ENCODE peak calls at places on chromosomes 13 and 19, in seven cellular contexts. One of them, this sample, is unnamed.
A peak's percentile ranks its signal among the peaks of the same experiment; 100 is the strongest.

GRCh38 chr13:42484396-42484795 is 89.6 kb upstream of the TNFSF11 start:
- DNase-seq in IMR-90: no peak
- DNase-seq in adrenal gland: no peak
- DNase-seq in ovary: no peak
- DNase-seq in left lung: no peak
- DNase-seq in effector memory CD4-positive, alpha-beta T cell: no peak
- DNase-seq in Peyer's patch: no peak
- DNase-seq in this sample: no peak

GRCh38 chr19:39435499-39436349 is at the start of gene RPS16:
- DNase-seq in left lung: peak; percentile 99
- DNase-seq in effector memory CD4-positive, alpha-beta T cell: peak; percentile 98
- DNase-seq in Peyer's patch: peak; percentile 98
- DNase-seq in adrenal gland: peak; percentile 99
- DNase-seq in ovary: peak; percentile 99
- DNase-seq in IMR-90: peak; percentile 96
- DNase-seq in this sample: peak; percentile 99

GRCh38 chr19:48497728-48498575 is 13.7 kb downstream of the LMTK3 start:
- DNase-seq in IMR-90: no peak
- DNase-seq in ovary: no peak
- DNase-seq in effector memory CD4-positive, alpha-beta T cell: no peak
- DNase-seq in adrenal gland: no peak
- DNase-seq in left lung: no peak
- DNase-seq in Peyer's patch: no peak
- DNase-seq in this sample: no peak

GRCh38 chr19:19120308-19121156 is 17.7 kb downstream of the TMEM161A start:
- DNase-seq in adrenal gland: peak; percentile 87
- DNase-seq in Peyer's patch: no peak
- DNase-seq in ovary: peak; percentile 97
- DNase-seq in effector memory CD4-positive, alpha-beta T cell: no peak
- DNase-seq in IMR-90: peak; percentile 62
- DNase-seq in left lung: no peak
- DNase-seq in this sample: no peak

GRCh38 chr13:64900039-64900438 is 2330.1 kb downstream of the PCDH9 start:
- DNase-seq in left lung: no peak
- DNase-seq in adrenal gland: no peak
- DNase-seq in ovary: no peak
- DNase-seq in IMR-90: no peak
- DNase-seq in effector memory CD4-positive, alpha-beta T cell: peak; percentile 0
- DNase-seq in Peyer's patch: no peak
- DNase-seq in this sample: no peak

GRCh38 chr19:44315883-44316282 is 11.1 kb upstream of the ZNF235 start:
- DNase-seq in left lung: no peak
- DNase-seq in ovary: no peak
- DNase-seq in IMR-90: no peak
- DNase-seq in adrenal gland: no peak
- DNase-seq in Peyer's patch: no peak
- DNase-seq in effector memory CD4-positive, alpha-beta T cell: no peak
- DNase-seq in this sample: no peak

GRCh38 chr19:50377051-50377441 is 789 bp downstream of the NR1H2 start:
- DNase-seq in ovary: peak; percentile 75
- DNase-seq in IMR-90: no peak
- DNase-seq in adrenal gland: peak; percentile 43
- DNase-seq in left lung: no peak
- DNase-seq in Peyer's patch: peak; percentile 42
- DNase-seq in effector memory CD4-positive, alpha-beta T cell: peak; percentile 44
- DNase-seq in this sample: no peak

GRCh38 chr13:97600438-97601080 is 166.6 kb downstream of the RAP2A start:
- DNase-seq in Peyer's patch: no peak
- DNase-seq in left lung: no peak
- DNase-seq in adrenal gland: no peak
- DNase-seq in IMR-90: peak; percentile 80
- DNase-seq in ovary: no peak
- DNase-seq in effector memory CD4-positive, alpha-beta T cell: no peak
- DNase-seq in this sample: no peak

GRCh38 chr19:6101991-6102390 is 8.3 kb downstream of the RFX2 start:
- DNase-seq in Peyer's patch: no peak
- DNase-seq in adrenal gland: no peak
- DNase-seq in ovary: no peak
- DNase-seq in effector memory CD4-positive, alpha-beta T cell: no peak
- DNase-seq in left lung: no peak
- DNase-seq in IMR-90: no peak
- DNase-seq in this sample: no peak

GRCh38 chr19:48968179-48968661 is 3.1 kb downstream of the FTL start:
- DNase-seq in ovary: no peak
- DNase-seq in IMR-90: peak; percentile 49
- DNase-seq in Peyer's patch: no peak
- DNase-seq in adrenal gland: no peak
- DNase-seq in effector memory CD4-positive, alpha-beta T cell: no peak
- DNase-seq in left lung: no peak
- DNase-seq in this sample: no peak

GRCh38 chr13:26488236-26489028 is 69.1 kb upstream of the WASF3 start:
- DNase-seq in effector memory CD4-positive, alpha-beta T cell: no peak
- DNase-seq in Peyer's patch: no peak
- DNase-seq in ovary: no peak
- DNase-seq in adrenal gland: no peak
- DNase-seq in left lung: no peak
- DNase-seq in IMR-90: no peak
- DNase-seq in this sample: no peak

GRCh38 chr19:42528354-42529247 is at the start of gene CEACAM1:
- DNase-seq in effector memory CD4-positive, alpha-beta T cell: peak; percentile 26
- DNase-seq in left lung: peak; percentile 72
- DNase-seq in IMR-90: no peak
- DNase-seq in adrenal gland: peak; percentile 40
- DNase-seq in ovary: no peak
- DNase-seq in Peyer's patch: peak; percentile 81
- DNase-seq in this sample: peak; percentile 60

GRCh38 chr13:51814825-51815650 is 11.1 kb upstream of the DHRS12 start:
- DNase-seq in effector memory CD4-positive, alpha-beta T cell: peak; percentile 58
- DNase-seq in adrenal gland: peak; percentile 72
- DNase-seq in left lung: peak; percentile 65
- DNase-seq in ovary: peak; percentile 55
- DNase-seq in Peyer's patch: peak; percentile 71
- DNase-seq in IMR-90: peak; percentile 50
- DNase-seq in this sample: peak; percentile 69

GRCh38 chr19:28466107-28467045 is 746.6 kb downstream of the UQCRFS1 start:
- DNase-seq in ovary: no peak
- DNase-seq in adrenal gland: peak; percentile 75
- DNase-seq in IMR-90: peak; percentile 15
- DNase-seq in left lung: peak; percentile 55
- DNase-seq in Peyer's patch: peak; percentile 29
- DNase-seq in effector memory CD4-positive, alpha-beta T cell: no peak
- DNase-seq in this sample: peak; percentile 84

GRCh38 chr13:51928231-51928630 is 66.5 kb downstream of the CCDC70 start:
- DNase-seq in ovary: no peak
- DNase-seq in effector memory CD4-positive, alpha-beta T cell: no peak
- DNase-seq in left lung: no peak
- DNase-seq in IMR-90: no peak
- DNase-seq in adrenal gland: no peak
- DNase-seq in Peyer's patch: no peak
- DNase-seq in this sample: no peak

GRCh38 chr13:75870397-75870801 is 234.3 kb downstream of the LMO7 start:
- DNase-seq in Peyer's patch: no peak
- DNase-seq in ovary: no peak
- DNase-seq in adrenal gland: no peak
- DNase-seq in effector memory CD4-positive, alpha-beta T cell: no peak
- DNase-seq in left lung: no peak
- DNase-seq in IMR-90: peak; percentile 20
- DNase-seq in this sample: peak; percentile 58

GRCh38 chr19:16612631-16613030 is 15.4 kb downstream of the MED26 start:
- DNase-seq in IMR-90: no peak
- DNase-seq in left lung: no peak
- DNase-seq in adrenal gland: no peak
- DNase-seq in ovary: no peak
- DNase-seq in Peyer's patch: no peak
- DNase-seq in effector memory CD4-positive, alpha-beta T cell: no peak
- DNase-seq in this sample: no peak

GRCh38 chr13:105990256-105990958 is 545.1 kb downstream of the EFNB2 start:
- DNase-seq in Peyer's patch: no peak
- DNase-seq in adrenal gland: no peak
- DNase-seq in left lung: no peak
- DNase-seq in effector memory CD4-positive, alpha-beta T cell: no peak
- DNase-seq in ovary: no peak
- DNase-seq in IMR-90: peak; percentile 74
- DNase-seq in this sample: no peak

GRCh38 chr19:30920238-30920637 is 429.0 kb downstream of the TSHZ3 start:
- DNase-seq in IMR-90: no peak
- DNase-seq in effector memory CD4-positive, alpha-beta T cell: no peak
- DNase-seq in ovary: no peak
- DNase-seq in adrenal gland: no peak
- DNase-seq in Peyer's patch: no peak
- DNase-seq in left lung: no peak
- DNase-seq in this sample: no peak
- H3K4me3 ChIP-seq in IMR-90: no peak overlapping the region
- H3K4me3 ChIP-seq in effector memory CD4-positive, alpha-beta T cell: no peak overlapping the region
- H3K4me3 ChIP-seq in ovary: no peak overlapping the region
- H3K4me3 ChIP-seq in adrenal gland: no peak overlapping the region
- H3K4me3 ChIP-seq in Peyer's patch: no peak overlapping the region
- H3K4me3 ChIP-seq in left lung: no peak overlapping the region
- H3K4me3 ChIP-seq in this sample: no peak overlapping the region

GRCh38 chr19:29842471-29843179 is 30.8 kb downstream of the CCNE1 start:
- DNase-seq in adrenal gland: no peak
- DNase-seq in Peyer's patch: no peak
- DNase-seq in ovary: peak; percentile 33
- DNase-seq in left lung: no peak
- DNase-seq in IMR-90: no peak
- DNase-seq in effector memory CD4-positive, alpha-beta T cell: no peak
- DNase-seq in this sample: no peak
- H3K4me1 ChIP-seq in adrenal gland: peaks cover 25% of the 10 kb centered on the region
- H3K4me1 ChIP-seq in Peyer's patch: peaks cover 8% of the 10 kb centered on the region
- H3K4me1 ChIP-seq in ovary: peaks cover 7% of the 10 kb centered on the region
- H3K4me1 ChIP-seq in left lung: peaks cover 19% of the 10 kb centered on the region
- H3K4me1 ChIP-seq in IMR-90: peaks cover 2% of the 10 kb centered on the region
- H3K4me1 ChIP-seq in effector memory CD4-positive, alpha-beta T cell: peaks cover 24% of the 10 kb centered on the region
- H3K4me1 ChIP-seq in this sample: peaks cover 15% of the 10 kb centered on the region

GRCh38 chr13:74770361-74770760 is 636.2 kb upstream of the KLF12 start:
- DNase-seq in adrenal gland: no peak
- DNase-seq in effector memory CD4-positive, alpha-beta T cell: no peak
- DNase-seq in left lung: no peak
- DNase-seq in IMR-90: peak; percentile 94
- DNase-seq in ovary: no peak
- DNase-seq in Peyer's patch: no peak
- DNase-seq in this sample: no peak

GRCh38 chr13:74768521-74769090 is 634.4 kb upstream of the KLF12 start:
- DNase-seq in left lung: no peak
- DNase-seq in ovary: no peak
- DNase-seq in Peyer's patch: no peak
- DNase-seq in adrenal gland: no peak
- DNase-seq in effector memory CD4-positive, alpha-beta T cell: no peak
- DNase-seq in IMR-90: no peak
- DNase-seq in this sample: no peak

GRCh38 chr13:74774252-74774651 is 640.0 kb upstream of the KLF12 start:
- DNase-seq in adrenal gland: no peak
- DNase-seq in Peyer's patch: no peak
- DNase-seq in effector memory CD4-positive, alpha-beta T cell: no peak
- DNase-seq in left lung: no peak
- DNase-seq in IMR-90: peak; percentile 75
- DNase-seq in ovary: no peak
- DNase-seq in this sample: no peak

GRCh38 chr13:74773263-74773662 is 639.1 kb upstream of the KLF12 start:
- DNase-seq in IMR-90: no peak
- DNase-seq in adrenal gland: no peak
- DNase-seq in left lung: no peak
- DNase-seq in effector memory CD4-positive, alpha-beta T cell: no peak
- DNase-seq in ovary: no peak
- DNase-seq in Peyer's patch: no peak
- DNase-seq in this sample: no peak

GRCh38 chr13:74771964-74772363 is 637.8 kb upstream of the KLF12 start:
- DNase-seq in IMR-90: peak; percentile 87
- DNase-seq in left lung: no peak
- DNase-seq in ovary: no peak
- DNase-seq in Peyer's patch: no peak
- DNase-seq in adrenal gland: peak; percentile 15
- DNase-seq in effector memory CD4-positive, alpha-beta T cell: no peak
- DNase-seq in this sample: no peak
- H3K4me3 ChIP-seq in IMR-90: no peak overlapping the region
- H3K4me3 ChIP-seq in left lung: no peak overlapping the region
- H3K4me3 ChIP-seq in ovary: no peak overlapping the region
- H3K4me3 ChIP-seq in Peyer's patch: no peak overlapping the region
- H3K4me3 ChIP-seq in adrenal gland: no peak overlapping the region
- H3K4me3 ChIP-seq in effector memory CD4-positive, alpha-beta T cell: no peak overlapping the region
- H3K4me3 ChIP-seq in this sample: no peak overlapping the region

GRCh38 chr19:4375164-4375619 is 25.2 kb downstream of the SH3GL1 start:
- DNase-seq in adrenal gland: peak; percentile 42
- DNase-seq in ovary: no peak
- DNase-seq in Peyer's patch: no peak
- DNase-seq in left lung: peak; percentile 69
- DNase-seq in IMR-90: no peak
- DNase-seq in effector memory CD4-positive, alpha-beta T cell: no peak
- DNase-seq in this sample: no peak

GRCh38 chr19:4371898-4372629 is 28.3 kb downstream of the SH3GL1 start:
- DNase-seq in adrenal gland: peak; percentile 11
- DNase-seq in Peyer's patch: no peak
- DNase-seq in effector memory CD4-positive, alpha-beta T cell: no peak
- DNase-seq in IMR-90: no peak
- DNase-seq in ovary: no peak
- DNase-seq in left lung: no peak
- DNase-seq in this sample: no peak

GRCh38 chr19:4372630-4373367 is 27.5 kb downstream of the SH3GL1 start:
- DNase-seq in Peyer's patch: no peak
- DNase-seq in left lung: no peak
- DNase-seq in adrenal gland: peak; percentile 29
- DNase-seq in effector memory CD4-positive, alpha-beta T cell: no peak
- DNase-seq in ovary: no peak
- DNase-seq in IMR-90: no peak
- DNase-seq in this sample: no peak

GRCh38 chr19:4374451-4375163 is 25.7 kb downstream of the SH3GL1 start:
- DNase-seq in left lung: peak; percentile 78
- DNase-seq in ovary: peak; percentile 82
- DNase-seq in effector memory CD4-positive, alpha-beta T cell: no peak
- DNase-seq in adrenal gland: peak; percentile 91
- DNase-seq in Peyer's patch: no peak
- DNase-seq in IMR-90: peak; percentile 87
- DNase-seq in this sample: no peak

DNA sequence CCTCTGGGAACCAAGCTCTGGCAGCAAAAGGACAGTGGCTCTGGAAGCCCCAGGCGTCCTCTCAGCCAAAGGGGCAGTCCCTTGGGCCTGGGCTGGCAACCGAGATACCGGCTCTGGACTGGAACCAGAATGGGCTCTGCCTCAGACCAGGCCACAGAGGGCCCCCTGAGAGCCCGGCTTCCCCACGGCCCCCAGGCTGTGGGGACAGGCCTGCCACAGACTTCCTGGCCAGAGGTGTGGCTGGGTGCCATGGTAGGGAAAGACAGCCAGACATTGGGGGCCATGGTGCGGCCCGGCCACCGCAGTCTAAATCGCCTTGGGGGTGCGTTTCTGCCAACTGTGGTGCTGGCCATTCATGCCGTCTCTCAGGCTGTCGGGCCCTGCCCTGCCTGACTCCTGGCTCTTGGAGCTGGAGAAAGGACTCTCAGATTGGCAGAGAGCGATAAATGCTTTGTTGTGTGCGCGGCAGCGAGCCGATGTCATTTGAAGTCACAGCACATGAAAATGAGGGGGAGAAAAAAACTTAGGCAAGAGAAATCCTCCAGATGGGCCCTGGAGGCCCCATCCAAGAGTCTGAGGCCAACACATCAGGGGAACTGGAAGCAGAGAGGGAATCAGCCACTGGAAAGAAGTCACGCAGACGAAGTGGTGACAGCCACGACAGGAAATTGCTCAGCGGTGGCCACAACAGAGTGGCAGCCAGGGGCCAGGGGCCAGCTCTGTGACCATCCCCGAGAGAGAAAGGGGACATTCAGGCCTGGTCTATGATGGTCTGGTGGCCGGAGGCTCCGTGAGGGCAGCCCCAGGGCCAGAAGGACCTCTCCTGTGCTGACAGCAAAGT is 26.5 kb downstream of the SH3GL1 start:
- DNase-seq in ovary: no peak
- DNase-seq in Peyer's patch: no peak
- DNase-seq in left lung: no peak
- DNase-seq in effector memory CD4-positive, alpha-beta T cell: no peak
- DNase-seq in adrenal gland: peak; percentile 59
- DNase-seq in IMR-90: peak; percentile 36
- DNase-seq in this sample: no peak
- H3K4me1 ChIP-seq in ovary: peaks cover 47% of the 10 kb centered on the region
- H3K4me1 ChIP-seq in Peyer's patch: peaks cover 12% of the 10 kb centered on the region
- H3K4me1 ChIP-seq in left lung: peaks cover 48% of the 10 kb centered on the region
- H3K4me1 ChIP-seq in effector memory CD4-positive, alpha-beta T cell: peaks cover 54% of the 10 kb centered on the region
- H3K4me1 ChIP-seq in adrenal gland: peaks cover 100% of the 10 kb centered on the region
- H3K4me1 ChIP-seq in IMR-90: peaks cover 57% of the 10 kb centered on the region
- H3K4me1 ChIP-seq in this sample: peaks cover 25% of the 10 kb centered on the region

This sample was measured in MM.1S.